ENCODE peak calls at places on chromosome 3, in four cellular contexts. One of them, this sample, is unnamed.

GRCh38 chr3:160097478-160097877 is 108.8 kb downstream of the IL12A start:
- DNase-seq in HS-5: no peak
- DNase-seq in mucosa of gallbladder: no peak
- DNase-seq in fibroblast of pulmonary artery: no peak
- DNase-seq in this sample: no peak

GRCh38 chr3:150662410-150663200 is 41.1 kb downstream of the ERICH6 start:
- DNase-seq in fibroblast of pulmonary artery: no peak
- DNase-seq in mucosa of gallbladder: no peak
- DNase-seq in HS-5: no peak
- DNase-seq in this sample: no peak

GRCh38 chr3:119588112-119588511 is 8.8 kb downstream of the ADPRH start:
- DNase-seq in mucosa of gallbladder: peak
- DNase-seq in fibroblast of pulmonary artery: no peak
- DNase-seq in HS-5: no peak
- DNase-seq in this sample: peak

GRCh38 chr3:50433954-50434353 is 69.5 kb downstream of the CACNA2D2 start:
- DNase-seq in mucosa of gallbladder: no peak
- DNase-seq in HS-5: no peak
- DNase-seq in fibroblast of pulmonary artery: no peak
- DNase-seq in this sample: no peak

GRCh38 chr3:39228496-39228895 is 36.1 kb upstream of the XIRP1 start:
- DNase-seq in mucosa of gallbladder: no peak
- DNase-seq in fibroblast of pulmonary artery: no peak
- DNase-seq in HS-5: no peak
- DNase-seq in this sample: no peak

GRCh38 chr3:13951184-13951583 is 71.3 kb upstream of the WNT7A start:
- DNase-seq in HS-5: no peak
- DNase-seq in fibroblast of pulmonary artery: no peak
- DNase-seq in mucosa of gallbladder: no peak
- DNase-seq in this sample: no peak

GRCh38 chr3:170808041-170808440 is 62.0 kb downstream of the RPL22L1 start:
- DNase-seq in fibroblast of pulmonary artery: peak
- DNase-seq in mucosa of gallbladder: no peak
- DNase-seq in HS-5: no peak
- DNase-seq in this sample: no peak

GRCh38 chr3:19155375-19155774 is 7.1 kb downstream of the KCNH8 start:
- DNase-seq in HS-5: no peak
- DNase-seq in mucosa of gallbladder: no peak
- DNase-seq in fibroblast of pulmonary artery: no peak
- DNase-seq in this sample: no peak

GRCh38 chr3:32105291-32106131 is 909 bp upstream of the GPD1L start:
- DNase-seq in fibroblast of pulmonary artery: peak
- DNase-seq in mucosa of gallbladder: peak
- DNase-seq in HS-5: no peak
- DNase-seq in this sample: no peak

GRCh38 chr3:125163739-125164601 is 48.6 kb downstream of the SLC12A8 start:
- DNase-seq in fibroblast of pulmonary artery: no peak
- DNase-seq in mucosa of gallbladder: peak
- DNase-seq in HS-5: no peak
- DNase-seq in this sample: no peak

GRCh38 chr3:181919375-181919774 is 207.7 kb downstream of the SOX2 start:
- DNase-seq in HS-5: peak
- DNase-seq in fibroblast of pulmonary artery: no peak
- DNase-seq in mucosa of gallbladder: no peak
- DNase-seq in this sample: no peak

GRCh38 chr3:113867506-113867905 is 28.9 kb downstream of the GRAMD1C start:
- DNase-seq in mucosa of gallbladder: no peak
- DNase-seq in fibroblast of pulmonary artery: peak
- DNase-seq in HS-5: peak
- DNase-seq in this sample: no peak

GRCh38 chr3:168424059-168424765 is 328.5 kb upstream of the GOLIM4 start:
- DNase-seq in fibroblast of pulmonary artery: peak
- DNase-seq in mucosa of gallbladder: no peak
- DNase-seq in HS-5: no peak
- DNase-seq in this sample: no peak

GRCh38 chr3:123605789-123606234 is 21.0 kb upstream of the HACD2 start:
- DNase-seq in HS-5: no peak
- DNase-seq in fibroblast of pulmonary artery: no peak
- DNase-seq in mucosa of gallbladder: peak
- DNase-seq in this sample: no peak

GRCh38 chr3:194306771-194307640 is 44.1 kb downstream of the CPN2 start:
- DNase-seq in mucosa of gallbladder: no peak
- DNase-seq in fibroblast of pulmonary artery: no peak
- DNase-seq in HS-5: no peak
- DNase-seq in this sample: no peak

GRCh38 chr3:16550676-16551341 is 37.3 kb upstream of the RFTN1 start:
- DNase-seq in HS-5: peak
- DNase-seq in fibroblast of pulmonary artery: peak
- DNase-seq in mucosa of gallbladder: peak
- DNase-seq in this sample: peak

GRCh38 chr3:186544281-186544680 is at the start of gene CRYGS:
- DNase-seq in fibroblast of pulmonary artery: no peak
- DNase-seq in HS-5: no peak
- DNase-seq in mucosa of gallbladder: no peak
- DNase-seq in this sample: no peak

GRCh38 chr3:70999730-71000129 is 583.8 kb downstream of the FOXP1 start:
- DNase-seq in HS-5: peak
- DNase-seq in fibroblast of pulmonary artery: peak
- DNase-seq in mucosa of gallbladder: no peak
- DNase-seq in this sample: no peak

GRCh38 chr3:181823716-181824115 is 112.0 kb downstream of the SOX2 start:
- DNase-seq in HS-5: no peak
- DNase-seq in mucosa of gallbladder: no peak
- DNase-seq in fibroblast of pulmonary artery: no peak
- DNase-seq in this sample: no peak

GRCh38 chr3:134463676-134464611 is 21.8 kb downstream of the ANAPC13 start:
- DNase-seq in fibroblast of pulmonary artery: peak
- DNase-seq in HS-5: peak
- DNase-seq in mucosa of gallbladder: peak
- DNase-seq in this sample: no peak

GRCh38 chr3:13266005-13266404 is 154.1 kb downstream of the NUP210 start:
- DNase-seq in HS-5: no peak
- DNase-seq in fibroblast of pulmonary artery: no peak
- DNase-seq in mucosa of gallbladder: no peak
- DNase-seq in this sample: no peak

GRCh38 chr3:14520149-14520548 is 20.0 kb downstream of the GRIP2 start:
- DNase-seq in mucosa of gallbladder: no peak
- DNase-seq in HS-5: no peak
- DNase-seq in fibroblast of pulmonary artery: no peak
- DNase-seq in this sample: no peak